ENCODE peak calls at places on chromosomes 7 and 10, in four cellular contexts. R, T, Q and E are unnamed samples.

GRCh38 chr7:35630573-35630972 is 64.4 kb downstream of the HERPUD2 start:
- DNase-seq in R (no peak), T (no peak), Q (no peak), E (no peak)

GRCh38 chr10:113187066-113187777 is 237.2 kb downstream of the TCF7L2 start:
- DNase-seq in R (no peak), T (no peak), Q (no peak), E (peak)

GRCh38 chr7:97480700-97481410 is 251.0 kb upstream of the TAC1 start:
- DNase-seq in R (no peak), T (no peak), Q (no peak), E (no peak)

GRCh38 chr7:149790146-149790548 is 16.8 kb upstream of the ZNF467 start:
- DNase-seq in R (peak), T (no peak), Q (peak), E (peak)

GRCh38 chr10:132872658-132873057 is 69.7 kb downstream of the CFAP46 start:
- DNase-seq in R (no peak), T (no peak), Q (no peak), E (no peak)

GRCh38 chr10:17768957-17769356 is 17.0 kb downstream of the TMEM236 start:
- DNase-seq in R (no peak), T (no peak), Q (no peak), E (no peak)

GRCh38 chr10:6778992-6779701 is 199.1 kb upstream of the PRKCQ start:
- DNase-seq in R (no peak), T (peak), Q (peak), E (no peak)

GRCh38 chr10:19767876-19768275 is 48.4 kb upstream of the PLXDC2 start:
- DNase-seq in R (peak), T (no peak), Q (no peak), E (no peak)

GRCh38 chr10:94094540-94094939 is 100.8 kb downstream of the PLCE1 start:
- DNase-seq in R (no peak), T (no peak), Q (no peak), E (no peak)

GRCh38 chr7:157266272-157266671 is 70.5 kb upstream of the DNAJB6 start:
- DNase-seq in R (no peak), T (no peak), Q (no peak), E (no peak)

GRCh38 chr10:45809829-45810228 is 37.5 kb downstream of the AGAP4 start:
- DNase-seq in R (peak), T (no peak), Q (no peak), E (no peak)

GRCh38 chr7:100897111-100897608 is 1.5 kb upstream of the ACHE start:
- DNase-seq in R (peak), T (no peak), Q (no peak), E (no peak)

GRCh38 chr10:126433351-126433750 is 45.1 kb upstream of the ADAM12 start:
- DNase-seq in R (no peak), T (no peak), Q (no peak), E (no peak)

GRCh38 chr10:32692174-32692573 is 246.2 kb downstream of the CCDC7 start:
- DNase-seq in R (peak), T (no peak), Q (no peak), E (no peak)

GRCh38 chr10:46098379-46098778 is 52.3 kb upstream of the MSMB start:
- DNase-seq in R (no peak), T (no peak), Q (no peak), E (no peak)

GRCh38 chr7:158996214-158997109 is 140.1 kb downstream of the DYNC2I1 start:
- DNase-seq in R (no peak), T (no peak), Q (no peak), E (no peak)

GRCh38 chr10:14543048-14543903 is 212.6 kb upstream of the FRMD4A start:
- DNase-seq in R (no peak), T (no peak), Q (no peak), E (no peak)

GRCh38 chr7:50335795-50336754 is 31.6 kb downstream of the IKZF1 start:
- DNase-seq in R (no peak), T (no peak), Q (no peak), E (no peak)

GRCh38 chr10:79206300-79207095 is 137.7 kb downstream of the ZMIZ1 start:
- DNase-seq in R (no peak), T (no peak), Q (no peak), E (no peak)
- H3K27ac ChIP-seq in R (no peak), T (no peak), Q (no peak), E (peak)

GRCh38 chr7:69813637-69814240 is 215.5 kb downstream of the AUTS2 start:
- DNase-seq in R (no peak), T (peak), Q (no peak), E (no peak)
- H3K27ac ChIP-seq in R (no peak), T (peak), Q (no peak), E (peak)

DNA sequence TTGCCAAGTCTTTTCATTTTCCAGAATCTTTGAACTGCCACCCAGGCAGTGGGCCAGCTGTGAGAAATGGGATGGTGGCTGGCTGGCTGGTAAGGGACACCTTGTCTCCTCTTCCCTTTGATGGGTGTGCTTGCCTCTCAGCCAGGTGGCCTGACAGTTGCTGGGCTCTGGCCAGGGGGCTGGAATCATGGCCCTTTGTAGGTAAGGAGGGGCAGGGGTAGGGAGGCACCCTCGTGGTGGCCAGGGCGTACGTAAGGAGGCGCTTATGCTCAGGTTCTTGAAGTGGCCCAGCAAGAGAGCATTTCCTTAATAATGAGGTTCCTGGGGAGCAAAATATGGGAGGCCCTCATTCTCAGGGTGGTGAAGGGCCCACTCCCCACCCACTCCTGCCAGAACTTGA is 33.0 kb upstream of the GOLGA7B start:
- DNase-seq in R (no peak), T (no peak), Q (no peak), E (no peak)
- H3K27ac ChIP-seq in R (no peak), T (no peak), Q (no peak), E (no peak)

DNA sequence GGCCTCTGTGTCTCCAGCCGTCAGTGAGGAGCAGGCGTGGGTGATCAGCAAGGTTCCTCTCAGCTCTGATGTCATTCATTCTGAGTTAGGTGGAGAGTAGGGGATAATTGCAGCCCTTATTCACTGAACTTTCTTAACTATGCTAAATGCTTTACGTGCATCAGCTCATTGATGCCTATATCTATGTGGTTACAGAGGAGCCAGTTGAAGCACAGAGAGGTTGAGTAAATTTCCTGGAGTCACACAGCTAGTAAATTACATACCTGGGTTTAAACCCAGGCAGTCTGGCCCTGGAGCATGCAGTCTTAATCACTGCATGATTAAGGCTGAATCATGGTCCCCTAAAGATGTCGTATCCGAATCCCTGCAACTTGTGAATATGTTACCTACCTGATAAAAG is 99.6 kb downstream of the GRK5 start:
- DNase-seq in R (no peak), T (no peak), Q (no peak), E (no peak)
- H3K27ac ChIP-seq in R (no peak), T (no peak), Q (no peak), E (no peak)

DNA sequence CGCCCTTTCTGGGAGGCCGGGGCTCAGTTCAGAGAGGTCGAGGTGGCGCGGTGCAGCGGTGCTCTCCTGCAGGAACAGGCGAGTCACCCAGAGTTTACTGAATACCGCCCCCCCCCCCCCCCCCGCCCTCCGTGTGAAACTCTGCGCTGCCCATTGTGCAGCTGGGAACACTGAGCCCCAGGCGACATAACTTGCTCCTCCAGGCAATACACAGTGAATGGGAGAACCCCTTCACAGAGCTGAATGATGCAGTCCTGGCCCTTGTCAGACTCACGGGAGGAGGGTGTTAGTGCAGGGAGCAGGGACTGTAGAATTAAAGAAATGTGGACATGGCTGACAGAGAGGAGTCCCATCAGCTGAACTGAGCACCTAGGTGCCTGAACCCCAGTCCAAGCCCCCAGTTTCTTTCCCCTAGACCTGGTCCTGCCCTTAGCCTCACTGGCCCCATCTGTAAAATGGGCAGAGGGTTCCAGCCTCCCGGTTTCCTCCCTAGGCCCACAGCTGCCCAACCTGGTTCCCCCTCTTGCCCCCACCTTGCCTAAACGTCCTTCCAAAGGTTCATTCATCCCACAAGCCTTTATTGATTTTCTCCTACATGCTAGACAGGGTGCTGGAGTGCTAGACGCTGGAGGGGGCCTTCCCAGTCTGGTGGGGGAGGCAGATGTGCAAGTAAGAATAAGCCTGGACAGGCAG is 846 bp upstream of the LOXL4 start:
- DNase-seq in R (peak), T (no peak), Q (no peak), E (no peak)
- H3K27ac ChIP-seq in R (no peak), T (peak), Q (peak), E (no peak)

GRCh38 chr7:138342990-138343389 is 117.1 kb upstream of the TRIM24 start:
- DNase-seq in R (no peak), T (no peak), Q (no peak), E (no peak)
- H3K27ac ChIP-seq in R (no peak), T (no peak), Q (no peak), E (no peak)

DNA sequence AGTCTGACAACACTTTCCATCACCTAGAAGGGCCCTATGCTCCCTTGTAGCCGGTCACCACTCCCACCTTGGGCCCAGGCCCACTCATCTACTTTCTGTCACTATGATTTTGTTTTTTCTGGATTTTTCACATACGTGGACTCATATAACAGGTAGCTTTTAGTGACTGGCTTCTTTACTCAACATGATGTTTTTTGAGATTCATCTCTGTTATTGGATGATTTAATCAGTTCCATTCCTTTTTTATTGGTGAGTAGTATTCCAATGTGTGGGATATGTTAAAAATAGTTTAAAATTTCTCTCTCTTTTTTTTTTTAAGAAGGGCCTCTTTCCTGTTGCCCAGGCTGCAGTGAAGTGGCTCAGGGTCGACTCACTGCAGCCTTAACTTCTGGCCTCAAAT is 9.3 kb downstream of the PALD1 start:
- DNase-seq in R (no peak), T (no peak), Q (no peak), E (no peak)
- H3K27ac ChIP-seq in R (no peak), T (no peak), Q (no peak), E (no peak)

GRCh38 chr7:44060948-44061644 is 4.3 kb downstream of the PGAM2 start:
- DNase-seq in R (no peak), T (no peak), Q (no peak), E (no peak)
- H3K27ac ChIP-seq in R (no peak), T (no peak), Q (no peak), E (no peak)

GRCh38 chr7:69452797-69453196 is 145.5 kb upstream of the AUTS2 start:
- DNase-seq in R (no peak), T (no peak), Q (no peak), E (no peak)
- H3K27ac ChIP-seq in R (no peak), T (no peak), Q (no peak), E (no peak)

DNA sequence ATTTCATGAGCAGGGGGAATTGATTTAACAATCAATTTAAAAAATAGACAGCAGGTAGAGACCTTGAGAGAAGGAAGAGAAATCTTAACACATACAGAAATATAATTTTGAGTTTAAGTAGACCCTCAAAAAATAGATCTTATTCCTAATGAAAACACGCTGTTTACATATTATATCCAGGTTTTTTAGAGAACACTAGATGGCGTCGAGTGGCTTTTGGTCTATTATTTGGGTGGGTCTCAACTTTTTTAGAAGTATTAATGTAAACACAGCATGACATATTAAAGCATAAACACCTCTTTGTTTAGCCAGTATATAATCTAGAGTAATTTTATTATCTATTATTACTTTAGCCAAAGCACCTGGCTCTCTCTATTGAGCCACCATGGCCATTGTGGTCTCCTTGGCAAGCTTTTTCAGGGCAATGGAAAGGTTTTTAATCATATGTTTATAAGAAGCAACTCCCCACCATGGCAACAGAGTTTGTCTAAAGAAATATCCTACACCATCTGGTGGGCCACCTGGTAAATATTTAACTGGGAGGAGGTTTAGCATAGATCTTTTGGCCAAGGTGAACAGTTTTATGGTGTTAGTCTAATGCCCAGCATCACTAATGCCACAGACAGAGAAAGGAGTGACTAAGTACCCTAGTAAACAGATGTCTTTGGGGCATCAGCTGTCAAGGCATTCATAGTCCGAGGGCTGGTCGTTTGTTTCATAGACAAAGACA is 59.7 kb upstream of the PRSS1 start:
- DNase-seq in R (no peak), T (no peak), Q (no peak), E (no peak)
- H3K27ac ChIP-seq in R (no peak), T (no peak), Q (no peak), E (no peak)